ENCODE peak calls at places on chromosomes 12 and 14, in eight cellular contexts. C is fibroblast of lung, A is endothelial cell, B is upper lobe of left lung, X is testis, R is lower lobe of right lung, V is neural crest cell, P is neural progenitor cell. N is an unnamed sample.

GRCh38 chr14:105492966-105493871 is 2.2 kb downstream of the TEDC1 start:
- DNase-seq in R (peak), A (no peak), C (no peak), P (no peak), B (peak), V (no peak), X (no peak), N (peak)

GRCh38 chr12:67943295-67943892 is 45.9 kb upstream of the IFNG-AS1 start:
- DNase-seq in C (peak), B (no peak), X (peak), A (peak), P (peak), R (no peak), V (peak), N (no peak)

GRCh38 chr14:99995700-99996356 is 69.4 kb upstream of the EVL start:
- DNase-seq in X (peak), V (peak), A (peak), R (peak), B (no peak), C (peak), P (peak), N (no peak)

GRCh38 chr14:56812364-56813103 is 2.3 kb upstream of the OTX2 start:
- DNase-seq in A (peak), R (no peak), P (peak), B (no peak), V (no peak), C (no peak), X (no peak), N (no peak)

GRCh38 chr12:19639781-19640180 is 200.5 kb downstream of the AEBP2 start:
- DNase-seq in C (no peak), A (no peak), R (no peak), V (no peak), P (no peak), X (no peak), B (no peak), N (no peak)

GRCh38 chr12:107415834-107416233 is 269.8 kb upstream of the PWP1 start:
- DNase-seq in R (no peak), X (no peak), P (no peak), V (no peak), B (no peak), C (peak), A (no peak), N (no peak)

GRCh38 chr14:21264025-21264801 is 5.0 kb downstream of the HNRNPC start:
- DNase-seq in V (no peak), B (no peak), A (no peak), P (no peak), R (no peak), X (no peak), C (peak), N (no peak)

GRCh38 chr12:79397609-79398008 is 293.2 kb downstream of the PAWR start:
- DNase-seq in C (peak), X (no peak), P (no peak), R (no peak), V (no peak), B (no peak), A (no peak), N (no peak)

GRCh38 chr14:76910371-76910890 is 84.2 kb downstream of the LRRC74A start:
- DNase-seq in R (no peak), A (no peak), V (no peak), B (no peak), C (no peak), P (no peak), X (no peak), N (no peak)

GRCh38 chr12:52327830-52328500 is 6.8 kb upstream of the KRT83 start:
- DNase-seq in V (no peak), C (no peak), P (no peak), A (no peak), X (no peak), R (no peak), B (peak), N (peak)

GRCh38 chr14:100681111-100681510 is 45.6 kb upstream of the DLK1 start:
- DNase-seq in B (no peak), P (no peak), X (no peak), A (no peak), C (no peak), V (no peak), R (no peak), N (no peak)

DNA sequence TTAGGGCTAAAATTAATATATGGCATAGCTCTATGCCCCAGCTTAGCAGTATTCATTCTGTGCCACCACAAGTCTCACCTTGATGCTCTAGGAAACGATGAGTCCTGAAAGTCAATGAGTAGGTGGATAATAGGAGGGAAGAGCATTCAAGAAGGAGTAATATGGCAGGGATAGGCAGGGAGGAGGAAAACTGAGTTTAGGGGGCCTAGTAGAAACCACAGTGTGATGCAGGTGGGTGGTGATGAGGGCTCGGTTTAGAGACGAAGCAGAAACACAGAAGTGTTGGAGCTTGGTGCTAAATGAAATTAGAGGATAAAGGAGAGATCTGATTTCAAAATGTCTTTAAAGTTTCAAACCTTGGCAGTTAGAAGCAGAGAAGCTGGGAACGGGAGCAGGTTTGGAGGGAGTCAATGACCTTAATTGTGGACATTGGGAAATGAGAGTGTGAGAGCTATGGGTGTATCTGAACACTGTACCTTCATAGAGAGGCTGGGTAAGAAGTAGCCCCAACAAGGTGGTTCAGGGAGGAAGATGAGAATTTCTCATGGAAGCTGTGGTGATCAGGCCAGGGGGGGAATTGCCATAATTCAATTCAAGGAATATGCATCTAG is 144.7 kb upstream of the CPSF6 start:
- DNase-seq in V (no peak), R (no peak), A (no peak), P (no peak), B (no peak), X (no peak), C (no peak), N (no peak)
- TF ChIP-seq CTCF in V (no peak), R (no peak), A (no peak), P (no peak), B (no peak), X (no peak), C (no peak), N (no peak)

DNA sequence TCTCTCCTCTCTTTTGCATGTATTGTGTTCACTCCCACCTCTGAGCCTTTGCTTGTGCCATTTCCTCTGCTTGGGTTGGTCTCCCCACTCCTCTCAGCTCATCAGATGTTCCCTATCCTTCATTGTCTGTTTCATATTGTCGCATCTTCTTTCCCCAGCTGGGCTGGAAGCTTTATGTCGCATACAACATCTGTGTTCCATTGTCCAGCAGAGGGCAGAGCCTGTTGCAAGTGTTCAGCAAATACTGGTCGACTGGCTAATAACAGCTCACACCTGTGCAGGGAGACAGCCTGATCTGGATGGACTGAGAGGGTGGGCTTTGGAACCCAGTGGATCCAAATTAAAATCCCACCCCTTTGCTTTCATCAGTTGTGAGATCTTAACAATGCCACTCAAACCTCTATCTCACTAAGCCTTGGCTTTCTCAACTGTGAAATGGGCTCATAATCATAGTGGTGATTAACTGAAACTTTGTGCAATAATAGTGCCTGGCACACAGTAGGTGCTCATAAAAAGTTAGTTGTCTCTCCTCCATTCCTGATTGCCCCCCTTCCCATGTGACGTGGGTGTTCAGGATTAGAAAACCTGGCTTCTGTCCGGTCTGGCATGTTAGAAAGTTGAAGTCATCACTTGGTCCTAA is 75.8 kb downstream of the RIN3 start:
- DNase-seq in R (no peak), C (peak), X (no peak), V (no peak), P (peak), A (no peak), B (no peak), N (no peak)
- TF ChIP-seq CTCF in R (no peak), C (peak), X (no peak), V (peak), P (peak), A (peak), B (peak), N (peak)

DNA sequence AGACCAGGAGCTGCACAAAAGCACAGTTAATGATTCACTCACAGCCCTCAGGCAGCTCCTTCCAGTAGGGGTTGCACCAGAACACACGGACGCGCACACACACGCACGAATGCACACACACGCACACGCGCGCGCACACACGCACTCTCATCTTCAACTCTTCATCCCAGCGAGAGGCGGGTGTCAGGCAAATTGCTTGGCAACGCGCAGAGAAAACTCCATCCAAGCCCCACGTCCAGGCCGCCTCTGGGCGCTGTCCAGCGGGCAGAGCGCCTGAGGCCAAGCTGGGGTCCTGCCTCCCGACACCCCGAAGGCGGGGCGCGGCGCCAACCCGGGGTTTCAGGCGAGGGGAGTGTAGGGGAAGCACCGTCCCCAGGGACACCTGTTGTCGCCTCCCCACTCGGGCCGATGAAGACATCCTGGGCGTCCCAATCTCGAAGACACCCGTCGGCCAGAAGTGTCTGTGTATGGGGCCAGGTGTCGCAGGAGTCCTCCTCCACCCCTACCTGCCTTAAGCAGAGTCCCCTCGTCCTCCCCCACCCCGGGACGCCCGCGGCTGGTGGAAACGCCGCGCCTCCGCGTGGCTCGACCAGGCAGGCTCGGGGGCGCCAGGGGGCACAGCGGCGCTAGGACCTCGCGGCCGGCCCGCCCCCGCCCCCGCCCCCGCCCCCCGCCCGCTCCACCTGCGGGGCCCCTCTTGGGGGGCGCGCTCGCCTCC is 35.6 kb upstream of the STON2 start:
- DNase-seq in R (peak), C (peak), V (peak), B (peak), A (peak), P (peak), X (peak), N (no peak)
- TF ChIP-seq CTCF in R (no peak), C (no peak), V (no peak), B (peak), A (no peak), P (no peak), X (no peak), N (no peak)

DNA sequence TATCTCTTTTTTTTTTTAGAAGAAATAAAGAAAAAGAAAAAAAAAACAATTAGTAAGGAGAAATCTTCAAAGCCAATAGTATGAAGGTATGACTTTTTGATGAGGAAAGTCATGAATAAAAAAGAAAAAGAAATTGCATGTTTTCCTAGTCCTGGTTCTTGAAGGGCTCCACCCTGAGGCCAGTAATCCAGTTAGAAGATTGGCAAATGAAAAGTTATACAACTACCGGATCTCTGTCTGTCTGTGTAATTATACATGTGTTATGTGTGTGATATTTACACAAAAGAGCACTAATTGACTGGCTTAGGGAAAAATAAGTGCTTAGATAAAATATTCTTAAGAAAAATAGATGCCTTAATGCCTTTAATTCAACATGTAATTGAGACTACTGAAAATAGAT is 28.4 kb downstream of the SDR9C7 start:
- DNase-seq in B (no peak), R (no peak), A (no peak), P (no peak), C (no peak), V (no peak), X (no peak), N (no peak)
- TF ChIP-seq CTCF in B (no peak), R (no peak), A (no peak), P (no peak), C (no peak), V (no peak), X (no peak), N (peak)

DNA sequence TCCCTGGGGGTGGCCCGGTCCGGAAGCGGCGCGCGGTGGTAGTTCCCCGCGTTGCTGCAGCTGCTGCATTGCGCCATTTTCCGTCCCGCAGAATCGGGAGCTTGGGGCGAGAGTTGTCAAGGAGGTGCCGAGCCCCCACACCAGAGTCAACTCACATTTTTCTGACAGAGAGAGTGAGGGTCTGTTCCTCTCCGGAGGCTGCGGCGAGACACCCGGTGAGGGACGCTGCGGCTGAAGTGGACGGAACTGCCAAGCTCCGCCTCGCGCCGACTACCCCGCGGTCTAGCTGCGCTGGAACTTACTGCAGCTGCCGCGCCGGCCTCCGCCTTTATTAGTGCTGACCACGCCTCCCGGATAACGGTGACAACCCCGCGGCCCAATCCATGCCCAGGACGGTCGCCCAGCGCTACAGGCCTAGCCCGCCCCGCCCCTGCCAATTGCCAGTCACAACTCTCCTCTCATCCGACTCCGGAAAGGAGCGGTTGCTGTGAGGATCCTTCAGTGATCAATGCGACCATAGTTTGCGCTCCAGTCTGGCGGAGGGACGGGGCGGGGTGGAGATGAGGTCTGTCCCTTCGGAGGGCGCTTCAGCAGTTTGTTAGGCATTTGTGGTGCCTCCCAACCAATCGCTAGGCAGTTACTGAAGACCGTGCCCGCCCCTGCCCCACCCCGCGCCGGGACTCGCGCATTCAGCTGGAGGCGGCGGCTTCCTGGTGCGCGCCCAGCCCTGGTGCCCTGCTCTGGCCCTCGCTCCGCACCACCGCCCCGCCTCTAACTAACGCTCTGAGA is at the start of gene VAMP1:
- DNase-seq in A (peak), P (peak), B (peak), V (peak), R (peak), X (peak), C (peak), N (peak)
- TF ChIP-seq CTCF in A (no peak), P (no peak), B (peak), V (no peak), R (no peak), X (peak), C (no peak), N (no peak)

GRCh38 chr12:3905664-3906063 is 32.5 kb upstream of the PARP11 start:
- DNase-seq in X (no peak), R (no peak), P (no peak), A (no peak), C (no peak), B (no peak), V (no peak), N (no peak)
- TF ChIP-seq CTCF in X (no peak), R (no peak), P (no peak), A (no peak), C (no peak), B (no peak), V (no peak), N (no peak)